ENCODE peak calls at places on chromosomes 7 and 10, in six cellular contexts. W is OCI-LY7, J is tibial artery, H is astrocyte, M is IMR-90, I is astrocyte of the spinal cord. P is an unnamed sample.
A peak's percentile ranks its signal among the peaks of the same experiment; 100 is the strongest.

GRCh38 chr7:4886671-4887070 is 3.2 kb upstream of the RADIL start:
- DNase-seq in W (no peak), J (no peak), H (no peak), M (no peak), I (no peak), P (no peak)

GRCh38 chr7:68955656-68956055 is 642.6 kb upstream of the AUTS2 start:
- DNase-seq in W (no peak), J (no peak), H (no peak), M (no peak), I (no peak), P (no peak)

GRCh38 chr10:107081644-107082043 is 82.9 kb downstream of the SORCS1 start:
- DNase-seq in W (no peak), J (no peak), H (no peak), M (no peak), I (no peak), P (no peak)

GRCh38 chr10:50538473-50539398 is 85.0 kb downstream of the SGMS1 start:
- DNase-seq in W (no peak), J (no peak), H (peak; percentile 34), M (no peak), I (no peak), P (no peak)

GRCh38 chr7:153521370-153521769 is 530.8 kb upstream of the DPP6 start:
- DNase-seq in W (no peak), J (no peak), H (no peak), M (no peak), I (no peak), P (no peak)

GRCh38 chr7:16739863-16740622 is 13.5 kb upstream of the TSPAN13 start:
- DNase-seq in W (no peak), J (no peak), H (peak; percentile 99), M (peak; percentile 98), I (peak; percentile 92), P (no peak)

GRCh38 chr10:54797636-54798395 is 3.2 kb downstream of the PCDH15 start:
- DNase-seq in W (no peak), J (no peak), H (peak; percentile 73), M (peak; percentile 4), I (peak; percentile 38), P (no peak)

GRCh38 chr7:4738711-4739527 is 36.5 kb upstream of the AP5Z1 start:
- DNase-seq in W (no peak), J (no peak), H (peak; percentile 90), M (peak; percentile 95), I (peak; percentile 95), P (no peak)

GRCh38 chr7:131544449-131545425 is 11.7 kb downstream of the PODXL start:
- DNase-seq in W (peak; percentile 40), J (no peak), H (no peak), M (peak; percentile 35), I (peak; percentile 69), P (no peak)

GRCh38 chr10:70649526-70649925 is 22.8 kb upstream of the ADAMTS14 start:
- DNase-seq in W (no peak), J (no peak), H (peak; percentile 81), M (peak; percentile 77), I (peak; percentile 61), P (no peak)

GRCh38 chr7:44102846-44103565 is 1.1 kb upstream of the AEBP1 start:
- DNase-seq in W (no peak), J (no peak), H (no peak), M (no peak), I (no peak), P (no peak)

GRCh38 chr7:9870674-9871073 is 1103.0 kb upstream of the PHF14 start:
- DNase-seq in W (no peak), J (no peak), H (no peak), M (no peak), I (no peak), P (no peak)
- H3K4me3 ChIP-seq in W (no peak overlapping the region), J (no peak overlapping the region), H (no peak overlapping the region), M (no peak overlapping the region), I (no peak overlapping the region), P (no peak overlapping the region)

GRCh38 chr10:100349672-100350071 is 2.6 kb downstream of the SCD start:
- DNase-seq in W (no peak), J (no peak), H (no peak), M (no peak), I (no peak), P (no peak)
- H3K4me3 ChIP-seq in W (peak overlapping the region; percentile 95), J (no peak overlapping the region), H (peak overlapping the region; percentile 97), M (no peak overlapping the region), I (peak overlapping the region; percentile 93), P (no peak overlapping the region)

DNA sequence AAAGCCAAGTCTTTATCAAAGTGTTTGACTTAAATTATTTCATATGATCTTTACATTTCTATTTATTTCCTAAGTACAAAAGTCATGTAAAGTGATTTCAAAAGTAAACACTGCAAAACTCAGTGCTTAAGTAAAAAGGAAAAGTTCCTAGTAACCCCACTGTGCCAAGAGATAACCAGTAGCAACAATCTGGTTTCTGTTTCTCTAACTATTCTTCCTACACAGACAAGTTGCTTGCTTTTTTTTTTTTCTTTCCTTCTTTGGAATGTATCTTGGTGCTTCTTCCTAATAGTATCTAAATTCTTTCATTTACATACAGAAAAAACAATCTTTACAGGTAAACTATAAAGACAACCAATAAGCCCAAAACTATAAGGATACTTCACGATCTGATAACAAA is 3.1 kb downstream of the JCAD start:
- DNase-seq in W (no peak), J (no peak), H (peak; percentile 39), M (peak; percentile 47), I (no peak), P (no peak)
- H3K4me3 ChIP-seq in W (no peak overlapping the region), J (peak overlapping the region; percentile 80), H (no peak overlapping the region), M (no peak overlapping the region), I (no peak overlapping the region), P (no peak overlapping the region)

DNA sequence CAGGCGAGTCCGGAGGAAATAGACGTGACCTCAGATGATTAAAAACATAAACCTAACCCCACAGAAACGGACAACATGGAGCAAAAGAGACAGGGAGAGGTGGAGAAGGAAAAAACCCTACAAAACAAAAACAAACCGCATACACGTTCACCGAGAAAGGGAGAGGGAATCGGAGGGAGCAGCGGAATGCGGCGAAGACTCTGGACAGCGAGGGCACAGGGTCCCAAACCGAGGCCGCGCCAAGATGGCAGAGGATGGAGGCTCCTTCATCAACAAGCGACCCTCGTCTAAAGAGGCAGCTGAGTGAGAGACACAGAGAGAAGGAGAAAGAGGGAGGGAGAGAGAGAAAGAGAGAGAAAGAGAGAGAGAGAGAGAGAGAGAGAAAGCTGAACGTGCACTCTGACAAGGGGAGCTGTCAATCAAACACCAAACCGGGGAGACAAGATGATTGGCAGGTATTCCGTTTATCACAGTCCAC is 5.7 kb downstream of the EMX2 start:
- DNase-seq in W (no peak), J (no peak), H (no peak), M (no peak), I (no peak), P (no peak)
- H3K4me3 ChIP-seq in W (no peak overlapping the region), J (no peak overlapping the region), H (no peak overlapping the region), M (no peak overlapping the region), I (no peak overlapping the region), P (no peak overlapping the region)

GRCh38 chr10:15690031-15690430 is 29.7 kb downstream of the ITGA8 start:
- DNase-seq in W (no peak), J (no peak), H (no peak), M (no peak), I (no peak), P (no peak)
- H3K4me3 ChIP-seq in W (no peak overlapping the region), J (no peak overlapping the region), H (no peak overlapping the region), M (no peak overlapping the region), I (no peak overlapping the region), P (no peak overlapping the region)

P was measured in CD8-positive, alpha-beta T cell.